ENCODE peak calls at places on chromosomes 2 and 18, in nine cellular contexts. C is osteocyte; H is right cardiac atrium; F is thoracic aorta; D is neural crest cell; M is stimulated activated CD8-positive, alpha-beta memory T cell treated with anti-CD3 and anti-CD28 coated beads, Interleukin-7, amount 100 ng/mL, for 4 hours; I is amygdala; W is HuH-7.5; R is heart left ventricle. B is an unnamed sample.
A peak's percentile ranks its signal among the peaks of the same experiment; 100 is the strongest.

GRCh38 chr2:42457011-42457410 is 36.8 kb downstream of the KCNG3 start:
- DNase-seq in R (no peak), H (no peak), C (no peak), M (no peak), W (no peak), F (no peak), I (no peak), D (no peak), B (no peak)

GRCh38 chr18:59084286-59084779 is 55.4 kb upstream of the SEC11C start:
- DNase-seq in I (peak; percentile 19), D (peak; percentile 78), F (peak; percentile 12), R (peak; percentile 64), M (peak; percentile 27), H (peak; percentile 83), W (peak; percentile 22), C (peak; percentile 88), B (peak; percentile 74)

GRCh38 chr2:135744761-135745314 is 3.2 kb downstream of the UBXN4 start:
- DNase-seq in I (no peak), R (no peak), W (peak; percentile 52), F (no peak), H (no peak), C (no peak), M (no peak), D (no peak), B (no peak)

GRCh38 chr2:12318427-12319057 is 398.2 kb upstream of the TRIB2 start:
- DNase-seq in M (no peak), W (no peak), H (no peak), R (no peak), D (no peak), C (no peak), I (no peak), F (no peak), B (no peak)

GRCh38 chr2:157990173-157990572 is 111.5 kb upstream of the UPP2 start:
- DNase-seq in C (no peak), W (no peak), H (no peak), M (no peak), D (no peak), R (no peak), I (no peak), F (no peak), B (no peak)

GRCh38 chr2:113010088-113010487 is 4.8 kb downstream of the IL36A start:
- DNase-seq in M (no peak), I (no peak), R (no peak), H (no peak), C (no peak), F (no peak), W (no peak), D (no peak), B (no peak)

GRCh38 chr2:16933355-16933754 is 267.7 kb upstream of the CYRIA start:
- DNase-seq in C (no peak), D (no peak), H (no peak), W (no peak), R (no peak), I (no peak), M (no peak), F (no peak), B (no peak)

GRCh38 chr18:54086046-54086802 is 138.2 kb downstream of the MBD2 start:
- DNase-seq in F (no peak), M (no peak), R (no peak), D (no peak), C (no peak), H (no peak), W (no peak), I (no peak), B (no peak)

GRCh38 chr2:204578928-204579598 is 33.8 kb downstream of the PARD3B start:
- DNase-seq in M (no peak), C (no peak), H (no peak), R (no peak), W (no peak), I (no peak), D (no peak), F (no peak), B (no peak)

GRCh38 chr18:79876497-79876896 is 75.0 kb downstream of the SLC66A2 start:
- DNase-seq in F (no peak), W (no peak), D (no peak), I (no peak), R (no peak), H (no peak), M (no peak), C (peak; percentile 83), B (no peak)

GRCh38 chr2:212928681-212929080 is 222.7 kb downstream of the IKZF2 start:
- DNase-seq in D (no peak), I (no peak), W (no peak), H (no peak), C (no peak), R (no peak), M (no peak), F (no peak), B (no peak)

GRCh38 chr18:10242922-10243680 is 211.3 kb upstream of the APCDD1 start:
- DNase-seq in I (no peak), C (no peak), W (no peak), R (no peak), D (no peak), M (no peak), F (no peak), H (no peak), B (no peak)

GRCh38 chr2:33670392-33670937 is 71.4 kb upstream of the FAM98A start:
- DNase-seq in C (no peak), D (no peak), R (no peak), W (peak; percentile 11), F (no peak), H (no peak), M (no peak), I (no peak), B (no peak)

GRCh38 chr18:74731097-74731496 is 133.4 kb downstream of the ZNF407 start:
- DNase-seq in F (no peak), D (no peak), R (no peak), W (no peak), I (no peak), H (no peak), M (no peak), C (no peak), B (no peak)

GRCh38 chr2:222819722-222820333 is 41.0 kb upstream of the ACSL3 start:
- DNase-seq in D (no peak), R (no peak), I (no peak), M (no peak), F (no peak), H (no peak), C (peak; percentile 2), W (no peak), B (no peak)

GRCh38 chr2:103898561-103898960 is 955.4 kb upstream of the POU3F3 start:
- DNase-seq in I (no peak), D (no peak), F (no peak), W (no peak), H (no peak), C (no peak), M (no peak), R (no peak), B (no peak)

GRCh38 chr2:209519911-209520310 is 96.1 kb downstream of the MAP2 start:
- DNase-seq in C (no peak), R (no peak), W (no peak), D (no peak), H (no peak), I (no peak), F (no peak), M (no peak), B (no peak)

GRCh38 chr2:199455533-199456382 is 2.0 kb downstream of the SATB2 start:
- DNase-seq in W (peak; percentile 74), I (no peak), C (no peak), D (no peak), R (no peak), F (no peak), M (no peak), H (no peak), B (no peak)

GRCh38 chr2:234050455-234051135 is at the start of gene SPP2:
- DNase-seq in D (no peak), M (no peak), I (no peak), C (no peak), W (no peak), F (no peak), R (no peak), H (no peak), B (no peak)